ENCODE peak calls at places on chromosome 21, in seven cellular contexts. V, D, W, S, X, Y and L are unnamed samples.

GRCh38 chr21:38598413-38598812 is 100.1 kb upstream of the ERG start:
- DNase-seq in S (no peak), W (no peak), D (no peak), Y (no peak), V (no peak), X (no peak), L (no peak)

GRCh38 chr21:36075171-36075570 is 5.3 kb downstream of the CBR1 start:
- DNase-seq in X (no peak), V (no peak), Y (no peak), D (no peak), W (no peak), S (no peak), L (no peak)

GRCh38 chr21:38470762-38471161 is 27.5 kb downstream of the ERG start:
- DNase-seq in D (peak), Y (no peak), X (no peak), S (no peak), V (peak), W (no peak), L (no peak)

GRCh38 chr21:37060296-37060695 is 12.6 kb downstream of the PIGP start:
- DNase-seq in S (no peak), D (peak), X (peak), Y (peak), V (peak), W (peak), L (no peak)

GRCh38 chr21:32248616-32249550 is 30.0 kb downstream of the MIS18A start:
- DNase-seq in S (no peak), W (peak), V (no peak), D (no peak), Y (no peak), X (no peak), L (no peak)

GRCh38 chr21:27787046-27787445 is 820.2 kb upstream of the ADAMTS5 start:
- DNase-seq in D (no peak), W (peak), X (no peak), S (no peak), V (no peak), Y (no peak), L (no peak)

GRCh38 chr21:36478941-36479340 is 981 bp downstream of the CLDN14 start:
- DNase-seq in X (no peak), S (peak), Y (peak), D (no peak), V (no peak), W (no peak), L (no peak)

GRCh38 chr21:38505654-38506523 is 7.6 kb upstream of the ERG start:
- DNase-seq in D (peak), S (no peak), V (peak), W (peak), Y (no peak), X (peak), L (peak)

GRCh38 chr21:16589046-16589445 is 859.3 kb downstream of the USP25 start:
- DNase-seq in Y (no peak), V (no peak), W (no peak), X (no peak), S (no peak), D (no peak), L (no peak)

GRCh38 chr21:40863839-40864238 is 16.9 kb upstream of the DSCAM start:
- DNase-seq in X (no peak), V (no peak), S (no peak), W (no peak), D (no peak), Y (no peak), L (no peak)

GRCh38 chr21:26405735-26406361 is 167.2 kb downstream of the CYYR1 start:
- DNase-seq in V (peak), D (peak), X (no peak), Y (no peak), W (peak), S (no peak), L (peak)

GRCh38 chr21:44846201-44846484 is 27.3 kb downstream of the PTTG1IP start:
- DNase-seq in X (no peak), Y (no peak), D (peak), W (no peak), V (peak), S (no peak), L (no peak)

GRCh38 chr21:44846485-44847260 is 26.8 kb downstream of the PTTG1IP start:
- DNase-seq in S (no peak), V (no peak), Y (no peak), D (no peak), W (peak), X (peak), L (peak)

GRCh38 chr21:44847261-44848056 is 26.0 kb downstream of the PTTG1IP start:
- DNase-seq in Y (no peak), S (no peak), D (no peak), X (no peak), W (no peak), V (no peak), L (no peak)

GRCh38 chr21:44844256-44844655 is 26.4 kb upstream of the SUMO3 start:
- DNase-seq in W (no peak), D (no peak), V (no peak), X (no peak), Y (no peak), S (no peak), L (no peak)

DNA sequence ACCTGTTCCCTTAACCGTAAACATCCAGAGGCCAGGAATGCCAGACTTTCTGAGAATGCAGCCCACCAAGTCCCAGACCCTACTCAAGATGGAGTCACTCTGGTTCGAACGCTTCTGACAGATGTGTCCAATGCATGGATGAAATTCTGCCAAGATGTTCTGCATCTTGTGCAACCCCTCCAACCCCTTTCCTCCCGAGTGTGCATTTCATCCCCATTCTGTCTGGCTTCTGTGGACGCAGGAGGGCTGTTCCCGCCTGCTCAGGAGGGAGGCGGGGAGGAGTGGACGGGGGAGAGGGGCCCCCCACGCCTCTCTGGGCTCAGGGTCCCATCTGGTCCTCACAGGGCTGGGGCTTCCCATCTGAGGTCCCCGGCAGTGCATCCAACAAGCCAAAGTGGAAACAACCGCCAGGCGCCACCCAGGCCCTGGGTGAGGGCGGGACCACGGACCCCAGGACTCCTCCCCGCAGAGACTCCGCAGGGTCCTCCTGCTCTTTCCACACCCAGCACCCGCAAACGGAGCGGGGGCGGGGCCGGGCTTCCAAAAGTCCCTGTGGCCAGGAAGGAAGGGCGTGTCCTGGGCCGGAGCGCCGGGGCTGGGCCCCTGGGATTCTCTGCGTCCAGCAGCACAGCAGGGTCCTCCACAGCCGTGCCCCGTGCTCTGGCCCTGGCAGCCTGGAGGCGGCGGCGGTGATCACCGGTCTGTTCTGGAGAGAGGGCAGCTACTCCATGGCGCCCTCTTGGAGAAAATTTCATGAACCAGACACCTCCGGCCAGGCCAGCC is 27.7 kb upstream of the SUMO3 start:
- DNase-seq in D (peak), X (peak), S (peak), Y (peak), W (peak), V (peak), L (peak)
- TF ChIP-seq CTCF in D (peak), X (peak), S (no peak), Y (no peak), W (peak), V (peak), L (peak)

GRCh38 chr21:30479259-30479658 is 908 bp downstream of the KRTAP19-1 start:
- DNase-seq in S (no peak), D (no peak), W (no peak), Y (no peak), V (no peak), X (no peak), L (no peak)

GRCh38 chr21:30480145-30480544 is at the start of gene KRTAP19-1:
- DNase-seq in Y (no peak), S (no peak), D (no peak), X (no peak), W (no peak), V (no peak), L (no peak)

GRCh38 chr21:30482130-30482529 is 2.0 kb upstream of the KRTAP19-1 start:
- DNase-seq in V (no peak), S (no peak), X (no peak), Y (no peak), W (no peak), D (no peak), L (no peak)

DNA sequence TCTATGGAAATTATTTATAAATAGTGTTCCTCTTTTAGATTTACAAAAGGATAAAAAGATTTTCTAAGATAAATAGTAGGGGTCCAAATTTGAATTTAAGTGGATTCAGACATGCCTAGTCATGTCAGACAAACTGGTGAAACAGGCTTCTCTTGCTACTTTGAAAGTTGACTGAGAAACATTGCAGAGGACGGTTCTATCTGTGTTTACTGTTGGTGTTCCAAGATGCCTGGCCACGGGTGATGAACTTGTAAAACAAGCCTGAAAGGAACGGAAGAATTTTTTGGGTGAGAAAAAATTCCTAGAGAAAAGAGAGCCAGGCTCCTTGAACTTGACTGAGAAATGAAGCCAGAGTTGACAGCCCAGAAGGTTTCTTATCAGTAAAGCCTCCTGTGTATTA is 2.2 kb downstream of the KRTAP19-1 start:
- DNase-seq in D (no peak), X (no peak), V (no peak), W (no peak), Y (no peak), S (no peak), L (no peak)
- TF ChIP-seq CTCF in D (no peak), X (no peak), V (no peak), W (no peak), Y (no peak), S (no peak), L (no peak)

DNA sequence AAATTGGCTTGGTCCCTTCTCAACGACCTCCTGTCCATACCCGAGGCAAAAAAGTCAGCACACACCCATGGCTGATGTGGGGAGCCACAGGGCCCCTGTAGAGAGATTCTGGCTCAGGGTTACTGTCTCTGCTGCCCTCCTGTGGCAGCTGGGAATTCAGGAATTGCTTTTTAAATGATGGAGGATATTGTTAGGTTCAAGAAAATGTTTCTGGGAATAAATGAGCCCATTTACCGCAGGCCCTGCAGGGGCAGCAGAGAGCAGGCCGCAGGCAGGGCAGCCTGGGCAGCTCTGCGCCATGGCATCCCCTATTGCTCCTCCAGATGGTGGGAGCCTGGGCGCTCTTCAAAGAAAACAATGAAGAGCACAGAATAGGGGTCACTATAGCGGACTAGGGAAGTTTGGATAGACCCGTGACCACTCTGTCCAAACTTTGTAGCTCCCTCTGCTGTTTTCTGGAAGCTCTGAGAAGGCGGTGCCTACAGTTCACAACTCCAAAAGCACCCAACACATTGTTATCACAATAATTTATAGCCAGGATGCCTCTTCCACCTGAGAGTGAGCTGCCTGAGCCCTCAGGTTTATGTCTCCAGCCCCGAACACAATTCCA is 201.1 kb downstream of the BACH1 start:
- DNase-seq in W (no peak), D (peak), X (peak), V (peak), S (peak), Y (peak), L (peak)
- TF ChIP-seq CTCF in W (peak), D (peak), X (peak), V (peak), S (peak), Y (peak), L (peak)

GRCh38 chr21:41931041-41931451 is 22.8 kb downstream of the C2CD2 start:
- DNase-seq in S (no peak), D (no peak), W (no peak), V (no peak), X (no peak), Y (no peak), L (no peak)

GRCh38 chr21:41932576-41933258 is 21.1 kb downstream of the C2CD2 start:
- DNase-seq in V (peak), D (no peak), Y (no peak), X (peak), S (no peak), W (peak), L (no peak)

GRCh38 chr21:41933259-41934079 is 20.3 kb downstream of the C2CD2 start:
- DNase-seq in X (peak), Y (no peak), D (no peak), W (peak), V (peak), S (no peak), L (no peak)

GRCh38 chr21:41929248-41929647 is 24.6 kb downstream of the C2CD2 start:
- DNase-seq in W (no peak), X (no peak), Y (no peak), D (no peak), S (no peak), V (no peak), L (no peak)

GRCh38 chr21:41932191-41932575 is 21.6 kb downstream of the C2CD2 start:
- DNase-seq in D (peak), V (peak), S (no peak), Y (no peak), X (no peak), W (peak), L (no peak)
- TF ChIP-seq CTCF in D (peak), V (no peak), S (no peak), Y (no peak), X (peak), W (peak), L (no peak)

GRCh38 chr21:46634966-46635323 is 529 bp upstream of the PRMT2 start:
- DNase-seq in D (peak), Y (no peak), V (peak), W (peak), X (peak), S (no peak), L (peak)
- TF ChIP-seq CTCF in D (peak), Y (no peak), V (peak), W (peak), X (peak), S (no peak), L (peak)

GRCh38 chr21:18373631-18374030 is 30.0 kb downstream of the TMPRSS15 start:
- DNase-seq in X (no peak), V (no peak), D (no peak), W (no peak), S (no peak), Y (no peak), L (no peak)

GRCh38 chr21:18368193-18368592 is 35.4 kb downstream of the TMPRSS15 start:
- DNase-seq in S (no peak), Y (no peak), X (no peak), V (no peak), W (no peak), D (no peak), L (no peak)

GRCh38 chr21:18370292-18370691 is 33.3 kb downstream of the TMPRSS15 start:
- DNase-seq in D (no peak), X (no peak), S (no peak), Y (no peak), W (no peak), V (no peak), L (no peak)

GRCh38 chr21:18369115-18369514 is 34.5 kb downstream of the TMPRSS15 start:
- DNase-seq in D (peak), V (peak), X (peak), S (no peak), W (no peak), Y (no peak), L (peak)
- TF ChIP-seq CTCF in D (peak), V (no peak), X (peak), S (no peak), W (no peak), Y (peak), L (peak)

GRCh38 chr21:42112857-42113256 is 41.7 kb downstream of the UMODL1 start:
- DNase-seq in W (peak), X (no peak), S (no peak), V (peak), Y (no peak), D (peak), L (no peak)

GRCh38 chr21:42112223-42112622 is 41.1 kb downstream of the UMODL1 start:
- DNase-seq in V (no peak), S (no peak), Y (no peak), W (no peak), D (no peak), X (no peak), L (peak)

GRCh38 chr21:42114646-42115045 is 43.5 kb downstream of the UMODL1 start:
- DNase-seq in X (no peak), V (no peak), Y (no peak), D (no peak), W (no peak), S (no peak), L (no peak)

GRCh38 chr21:42115136-42115683 is 44.1 kb downstream of the UMODL1 start:
- DNase-seq in D (no peak), X (no peak), Y (no peak), V (no peak), S (no peak), W (no peak), L (no peak)

GRCh38 chr21:42113926-42114409 is 42.9 kb downstream of the UMODL1 start:
- DNase-seq in V (no peak), Y (no peak), X (no peak), W (no peak), S (no peak), D (no peak), L (no peak)
- TF ChIP-seq CTCF in V (no peak), Y (no peak), X (no peak), W (no peak), S (no peak), D (no peak), L (no peak)

GRCh38 chr21:44593598-44594405 is 1.5 kb upstream of the KRTAP10-6 start:
- DNase-seq in Y (no peak), X (no peak), D (no peak), W (peak), S (peak), V (no peak), L (no peak)

GRCh38 chr21:44598031-44598430 is 2.4 kb upstream of the KRTAP10-7 start:
- DNase-seq in W (no peak), Y (no peak), X (no peak), S (peak), D (no peak), V (no peak), L (no peak)

GRCh38 chr21:44599264-44600029 is 950 bp upstream of the KRTAP10-7 start:
- DNase-seq in Y (no peak), W (no peak), V (no peak), X (no peak), D (no peak), S (peak), L (no peak)

GRCh38 chr21:44594406-44594916 is 2.2 kb upstream of the KRTAP10-6 start:
- DNase-seq in D (no peak), X (no peak), V (no peak), W (no peak), S (peak), Y (no peak), L (no peak)

DNA sequence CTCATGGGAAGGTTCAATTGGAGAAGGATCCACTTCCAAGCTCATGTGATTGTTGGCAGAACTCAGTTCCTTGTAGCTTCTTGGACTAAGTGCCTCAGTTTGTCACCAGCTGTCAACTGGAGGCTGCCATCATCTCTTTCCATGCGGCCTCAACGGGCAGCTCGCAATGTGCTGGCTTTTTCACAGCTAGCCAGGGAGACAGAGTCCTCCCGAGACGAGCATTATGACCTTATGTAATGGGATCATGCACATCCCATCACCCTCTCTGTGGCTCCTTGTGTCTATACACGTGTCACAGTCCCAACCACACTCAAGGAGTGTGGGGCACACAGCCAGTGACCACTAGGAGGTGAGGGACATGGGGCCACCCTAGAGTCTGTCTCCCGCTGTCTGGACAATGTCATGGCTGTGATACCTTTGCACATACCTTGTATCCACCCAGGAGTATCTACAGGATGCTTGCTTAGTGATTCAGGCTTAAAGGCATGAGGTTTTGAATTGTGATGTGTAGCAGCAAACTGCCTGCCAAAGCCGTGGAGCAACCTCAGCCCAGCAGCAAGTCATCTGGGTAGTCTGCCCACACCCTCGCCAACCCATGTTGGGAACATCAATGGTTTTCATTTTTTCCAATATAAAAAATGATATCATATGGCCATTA is 3.9 kb upstream of the KRTAP10-6 start:
- DNase-seq in W (no peak), D (no peak), X (no peak), Y (no peak), S (peak), V (no peak), L (no peak)
- TF ChIP-seq CTCF in W (no peak), D (no peak), X (no peak), Y (no peak), S (no peak), V (no peak), L (no peak)

DNA sequence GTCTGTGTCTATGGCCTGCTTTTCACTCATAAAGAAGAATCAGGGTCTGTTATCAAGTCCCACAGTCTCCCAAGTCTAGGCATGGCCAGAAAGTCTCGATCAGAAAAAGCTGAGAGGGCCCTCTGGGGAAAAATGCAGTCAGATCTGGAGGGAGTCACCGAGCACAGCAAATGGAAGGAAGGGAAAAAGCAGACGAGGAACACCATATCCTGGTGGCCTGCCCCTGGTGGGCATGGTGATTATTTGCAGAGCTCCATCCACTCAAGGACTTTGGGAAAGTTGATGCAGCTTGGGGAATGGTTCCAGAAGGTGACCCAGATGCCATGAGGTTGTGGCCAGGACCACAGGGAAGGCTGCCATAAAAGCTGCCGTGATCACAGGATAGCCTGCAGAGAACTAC is 189.1 kb downstream of the CLIC6 start:
- DNase-seq in Y (no peak), S (no peak), W (no peak), V (no peak), X (no peak), D (no peak), L (no peak)
- TF ChIP-seq CTCF in Y (peak), S (peak), W (peak), V (peak), X (peak), D (peak), L (no peak)